ENCODE peak calls at places on chromosomes 3 and 15, in four cellular contexts. Z, G, J and K are unnamed samples.

GRCh38 chr15:54803139-54803808 is 393.5 kb downstream of the RSL24D1 start:
- DNase-seq in J (no peak), Z (peak), G (no peak), K (no peak)

GRCh38 chr15:56871180-56871579 is 47.3 kb upstream of the TCF12 start:
- DNase-seq in J (no peak), Z (peak), G (peak), K (no peak)

GRCh38 chr15:33720952-33721351 is 247.3 kb upstream of the CHRM5 start:
- DNase-seq in J (no peak), G (no peak), Z (peak), K (no peak)

GRCh38 chr15:50418041-50418583 is 6.1 kb upstream of the USP8 start:
- DNase-seq in J (no peak), Z (no peak), G (no peak), K (no peak)

GRCh38 chr3:47339951-47340350 is 40.9 kb upstream of the PTPN23 start:
- DNase-seq in Z (no peak), J (no peak), G (no peak), K (no peak)

GRCh38 chr3:9105421-9105820 is 142.1 kb upstream of the RAD18 start:
- DNase-seq in J (no peak), Z (no peak), G (no peak), K (no peak)

GRCh38 chr3:66406841-66407240 is 94.0 kb downstream of the LRIG1 start:
- DNase-seq in Z (no peak), J (no peak), G (no peak), K (no peak)

GRCh38 chr15:65619636-65620290 is 2.0 kb upstream of the SLC24A1 start:
- DNase-seq in J (no peak), G (no peak), Z (no peak), K (no peak)

GRCh38 chr15:35141743-35142356 is 56.8 kb upstream of the NANOGP8 start:
- DNase-seq in Z (peak), J (no peak), G (no peak), K (no peak)

GRCh38 chr15:84034831-84035753 is 200.5 kb upstream of the GOLGA6L4 start:
- DNase-seq in J (no peak), G (peak), Z (peak), K (no peak)

GRCh38 chr3:76551739-76552138 is 488.2 kb upstream of the ROBO2 start:
- DNase-seq in Z (no peak), G (no peak), J (no peak), K (no peak)

GRCh38 chr3:76552653-76553052 is 487.2 kb upstream of the ROBO2 start:
- DNase-seq in Z (peak), J (no peak), G (no peak), K (no peak)

GRCh38 chr3:76550522-76551201 is 489.2 kb upstream of the ROBO2 start:
- DNase-seq in J (no peak), Z (no peak), G (no peak), K (no peak)

GRCh38 chr3:76547674-76548073 is 492.2 kb upstream of the ROBO2 start:
- DNase-seq in J (no peak), Z (no peak), G (no peak), K (no peak)
- H3K4me3 ChIP-seq in J (no peak), Z (no peak), G (no peak), K (no peak)

GRCh38 chr3:3286014-3286413 is 106.5 kb upstream of the CRBN start:
- DNase-seq in G (no peak), J (no peak), Z (no peak), K (no peak)
- TF ChIP-seq CTCF in G (no peak), J (no peak), Z (no peak), K (no peak)

GRCh38 chr3:190686011-190686410 is 172.1 kb downstream of the IL1RAP start:
- DNase-seq in Z (no peak), G (no peak), J (no peak), K (no peak)
- H3K4me3 ChIP-seq in Z (no peak), G (no peak), J (no peak), K (no peak)

GRCh38 chr15:73329501-73330200 is 39.1 kb downstream of the HCN4 start:
- DNase-seq in J (no peak), G (no peak), Z (no peak), K (no peak)
- TF ChIP-seq CTCF in J (no peak), G (no peak), Z (no peak), K (no peak)

GRCh38 chr3:134872405-134872804 is 77.3 kb downstream of the EPHB1 start:
- DNase-seq in G (no peak), Z (no peak), J (no peak), K (no peak)
- H3K4me3 ChIP-seq in G (no peak), Z (no peak), J (no peak), K (no peak)

DNA sequence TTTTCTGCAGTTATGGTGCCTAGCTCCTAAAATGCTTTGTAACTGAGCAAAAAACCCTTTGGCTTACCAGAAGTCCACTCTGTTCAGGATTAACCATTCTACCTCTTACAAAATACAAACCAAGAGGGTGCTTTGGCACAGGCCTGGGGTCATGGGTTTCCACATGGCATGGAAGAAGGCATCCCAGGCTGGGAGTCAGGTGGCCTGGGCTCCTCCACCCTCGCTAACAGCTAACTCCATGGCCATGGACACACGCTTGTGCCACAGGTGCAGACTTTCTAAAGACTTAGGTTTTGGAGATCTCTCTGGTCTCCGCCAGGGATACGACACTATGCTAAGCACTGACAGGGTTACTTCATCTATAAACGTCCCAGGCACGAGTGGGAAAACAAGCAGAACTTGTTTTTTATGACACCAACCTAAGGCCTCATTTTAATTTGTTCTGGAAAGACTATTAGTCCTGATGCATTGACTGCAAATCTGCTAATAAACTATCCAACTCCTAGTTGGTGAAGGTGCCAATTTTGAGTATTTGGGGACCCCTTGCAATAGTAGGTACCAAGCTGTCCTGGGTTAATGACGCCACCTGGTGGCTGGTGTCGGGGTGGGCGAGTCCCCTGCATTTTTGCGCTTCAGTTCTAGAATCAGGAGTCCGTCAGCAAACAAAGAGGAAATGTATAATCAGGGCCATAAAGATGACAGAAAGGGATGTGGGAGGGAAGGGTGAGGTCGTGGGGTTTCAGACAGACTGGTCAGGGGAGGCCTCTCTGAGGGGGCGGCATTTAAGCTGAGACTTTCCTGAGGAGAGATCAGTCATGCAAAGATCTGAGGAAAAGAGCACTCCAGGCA is 10.3 kb upstream of the ALDH1A3 start:
- DNase-seq in Z (no peak), J (no peak), G (peak), K (no peak)
- TF ChIP-seq CTCF in Z (peak), J (no peak), G (peak), K (no peak)

GRCh38 chr3:195897853-195898415 is 10.4 kb downstream of the TNK2 start:
- DNase-seq in G (peak), Z (no peak), J (no peak), K (no peak)

GRCh38 chr3:195903950-195904290 is 4.4 kb downstream of the TNK2 start:
- DNase-seq in Z (no peak), J (no peak), G (no peak), K (no peak)

GRCh38 chr3:195897081-195897852 is 11.1 kb downstream of the TNK2 start:
- DNase-seq in G (no peak), J (no peak), Z (peak), K (peak)

GRCh38 chr3:195899701-195900425 is 8.5 kb downstream of the TNK2 start:
- DNase-seq in G (no peak), Z (no peak), J (no peak), K (no peak)

GRCh38 chr3:195900426-195901355 is 7.7 kb downstream of the TNK2 start:
- DNase-seq in J (peak), Z (peak), G (no peak), K (peak)
- H3K4me3 ChIP-seq in J (no peak), Z (no peak), G (no peak), K (no peak)

GRCh38 chr3:11155341-11156025 is 1.2 kb downstream of the HRH1 start:
- DNase-seq in J (peak), G (peak), Z (peak), K (peak)
- TF ChIP-seq CTCF in J (peak), G (peak), Z (peak), K (peak)

GRCh38 chr3:16467368-16467767 is 46.1 kb downstream of the RFTN1 start:
- DNase-seq in Z (no peak), J (no peak), G (peak), K (no peak)
- H3K4me3 ChIP-seq in Z (no peak), J (no peak), G (no peak), K (no peak)